ENCODE peak calls at places on chromosomes 3 and 15, in five cellular contexts. S, Z, V, T and K are unnamed samples.

GRCh38 chr3:116391296-116392201 is 53.7 kb downstream of the LSAMP start:
- DNase-seq in T (no peak), Z (no peak), V (no peak), S (no peak), K (no peak)

GRCh38 chr3:55128201-55128870 is 200.5 kb upstream of the LRTM1 start:
- DNase-seq in S (no peak), V (peak), Z (no peak), T (no peak), K (peak)

GRCh38 chr3:157445897-157446296 is 9.2 kb downstream of the PTX3 start:
- DNase-seq in T (no peak), V (peak), S (no peak), Z (no peak), K (peak)

GRCh38 chr3:146222204-146223046 is 28.5 kb downstream of the PLSCR4 start:
- DNase-seq in S (no peak), T (peak), V (peak), Z (peak), K (peak)

GRCh38 chr3:193016437-193016887 is 98.8 kb upstream of the MB21D2 start:
- DNase-seq in V (no peak), Z (peak), T (no peak), S (peak), K (peak)

GRCh38 chr15:63610209-63610841 is 13.1 kb downstream of the FBXL22 start:
- DNase-seq in V (peak), Z (peak), T (peak), S (peak), K (peak)

GRCh38 chr15:82646250-82647044 is 716 bp downstream of the CPEB1 start:
- DNase-seq in S (no peak), T (no peak), V (no peak), Z (peak), K (no peak)

GRCh38 chr15:65579762-65580161 is 31.2 kb downstream of the INTS14 start:
- DNase-seq in V (no peak), Z (no peak), T (no peak), S (no peak), K (no peak)

GRCh38 chr3:30751610-30752299 is 142.7 kb downstream of the GADL1 start:
- DNase-seq in T (peak), Z (peak), V (peak), S (peak), K (peak)

GRCh38 chr15:92797168-92798052 is 102.7 kb upstream of the CHD2 start:
- DNase-seq in S (peak), V (peak), T (no peak), Z (no peak), K (peak)

GRCh38 chr15:69523010-69524001 is 70.7 kb downstream of the RPLP1 start:
- DNase-seq in S (peak), Z (peak), T (peak), V (peak), K (peak)

GRCh38 chr15:31974855-31975421 is 55.4 kb upstream of the CHRNA7 start:
- DNase-seq in Z (peak), V (peak), T (peak), S (no peak), K (peak)

GRCh38 chr15:66964791-66965190 is 100.6 kb upstream of the SMAD3 start:
- DNase-seq in V (no peak), Z (no peak), S (no peak), T (no peak), K (no peak)

DNA sequence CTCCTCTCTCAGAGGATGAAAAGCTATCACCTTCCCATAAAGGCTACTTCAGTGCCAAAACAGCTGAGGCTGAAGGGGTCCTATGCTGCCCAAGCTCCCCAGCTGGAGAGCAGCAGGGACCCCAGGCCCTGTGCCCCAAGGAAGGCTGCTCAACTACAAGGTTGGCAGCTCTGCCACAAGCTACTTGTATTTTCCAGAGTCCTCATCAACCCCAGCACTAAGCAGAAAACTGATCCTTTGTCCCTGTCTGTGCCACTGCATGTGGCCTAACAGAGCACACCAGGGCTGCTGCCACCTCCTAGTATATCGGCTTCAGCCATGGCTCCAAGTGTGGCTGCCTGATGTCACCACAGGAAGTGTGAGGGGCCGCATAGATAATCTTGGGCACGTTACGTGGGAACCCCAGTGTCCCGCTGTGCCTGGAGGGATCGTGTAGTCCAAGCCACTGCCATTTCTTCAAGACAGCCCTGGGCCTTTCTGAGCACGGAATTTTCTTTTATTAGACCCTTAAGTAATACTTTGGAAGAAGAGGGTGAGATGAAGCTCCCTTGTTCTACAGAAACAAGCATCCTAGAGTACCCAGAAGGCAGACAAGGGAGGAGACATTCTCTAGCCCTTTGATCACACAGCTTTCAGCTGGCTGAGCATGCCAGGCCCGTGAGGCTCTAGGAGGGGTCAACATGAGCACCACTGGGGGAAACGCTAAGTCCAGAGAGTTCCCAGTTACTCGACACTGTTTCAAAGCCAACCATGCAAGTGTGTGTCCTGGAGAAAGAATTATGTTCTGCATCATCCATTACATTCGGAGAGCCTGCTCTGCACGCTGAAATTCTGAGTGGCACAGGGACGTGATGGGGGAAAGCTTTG is 60.7 kb downstream of the CAPN7 start:
- DNase-seq in S (no peak), T (no peak), Z (no peak), V (no peak), K (no peak)
- TF ChIP-seq CTCF in S (no peak), T (no peak), Z (no peak), V (no peak), K (no peak)

GRCh38 chr3:47412453-47412756 is 31.6 kb downstream of the PTPN23 start:
- DNase-seq in Z (no peak), T (no peak), S (no peak), V (no peak), K (no peak)

GRCh38 chr3:47414161-47414564 is 33.3 kb downstream of the PTPN23 start:
- DNase-seq in Z (no peak), S (no peak), T (no peak), V (no peak), K (no peak)

GRCh38 chr3:47411696-47412452 is 31.1 kb downstream of the PTPN23 start:
- DNase-seq in V (no peak), T (no peak), S (no peak), Z (no peak), K (no peak)

GRCh38 chr3:47413751-47414150 is 32.9 kb downstream of the PTPN23 start:
- DNase-seq in V (no peak), S (no peak), Z (no peak), T (no peak), K (no peak)

DNA sequence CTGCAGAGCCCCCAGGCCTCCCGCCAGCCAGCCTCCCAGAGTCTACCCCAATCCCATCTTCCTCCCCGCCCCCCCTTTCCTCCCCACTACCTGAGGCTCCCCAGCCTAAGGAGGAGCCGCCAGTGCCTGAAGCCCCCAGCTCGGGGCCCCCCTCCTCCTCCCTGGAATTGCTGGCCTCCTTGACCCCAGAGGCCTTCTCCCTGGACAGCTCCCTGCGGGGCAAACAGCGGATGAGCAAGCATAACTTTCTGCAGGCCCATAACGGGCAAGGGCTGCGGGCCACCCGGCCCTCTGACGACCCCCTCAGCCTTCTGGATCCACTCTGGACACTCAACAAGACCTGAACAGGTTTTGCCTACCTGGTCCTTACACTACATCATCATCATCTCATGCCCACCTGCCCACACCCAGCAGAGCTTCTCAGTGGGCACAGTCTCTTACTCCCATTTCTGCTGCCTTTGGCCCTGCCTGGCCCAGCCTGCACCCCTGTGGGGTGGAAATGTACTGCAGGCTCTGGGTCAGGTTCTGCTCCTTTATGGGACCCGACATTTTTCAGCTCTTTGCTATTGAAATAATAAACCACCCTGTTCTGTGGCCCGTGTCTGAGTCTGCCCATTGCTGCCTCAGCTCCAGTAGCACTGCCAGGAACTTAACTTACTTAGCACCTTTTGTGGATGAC is 32.2 kb downstream of the PTPN23 start:
- DNase-seq in S (no peak), T (no peak), Z (no peak), V (no peak), K (no peak)
- TF ChIP-seq CTCF in S (no peak), T (peak), Z (no peak), V (peak), K (no peak)

GRCh38 chr3:197749315-197749600 is 425 bp upstream of the FYTTD1 start:
- DNase-seq in Z (peak), S (no peak), T (peak), V (peak), K (peak)

GRCh38 chr3:197748597-197749314 is 927 bp upstream of the FYTTD1 start:
- DNase-seq in S (no peak), T (no peak), V (peak), Z (no peak), K (no peak)

GRCh38 chr3:197750863-197751737 is 1.4 kb downstream of the FYTTD1 start:
- DNase-seq in V (peak), Z (no peak), S (peak), T (peak), K (peak)

GRCh38 chr3:197749601-197750395 is at the start of gene FYTTD1:
- DNase-seq in V (peak), T (peak), Z (peak), S (peak), K (peak)

DNA sequence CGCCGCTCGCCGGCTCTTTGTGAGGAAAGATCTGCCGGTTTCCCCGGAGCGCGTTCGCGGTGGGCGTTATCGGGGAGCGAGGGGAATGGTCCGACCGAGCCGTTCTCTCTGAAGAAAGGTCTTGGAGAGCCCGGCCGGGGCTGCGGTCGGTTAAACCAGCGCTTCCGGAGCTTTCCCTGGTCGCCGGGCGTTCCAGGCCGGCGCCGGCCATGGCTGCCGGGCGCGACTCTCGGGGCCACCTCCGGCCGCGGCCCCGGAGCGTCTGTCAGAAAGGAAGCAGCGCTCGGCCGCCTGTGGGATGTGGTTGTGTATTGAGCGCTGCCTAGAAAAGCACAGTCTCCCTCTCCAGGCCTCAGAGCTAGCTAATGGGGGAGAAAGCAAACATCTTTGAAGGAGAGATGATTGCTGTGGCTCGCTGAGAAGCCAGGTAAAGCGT is 731 bp downstream of the FYTTD1 start:
- DNase-seq in V (peak), T (peak), S (peak), Z (peak), K (peak)
- TF ChIP-seq CTCF in V (no peak), T (no peak), S (no peak), Z (no peak), K (no peak)

DNA sequence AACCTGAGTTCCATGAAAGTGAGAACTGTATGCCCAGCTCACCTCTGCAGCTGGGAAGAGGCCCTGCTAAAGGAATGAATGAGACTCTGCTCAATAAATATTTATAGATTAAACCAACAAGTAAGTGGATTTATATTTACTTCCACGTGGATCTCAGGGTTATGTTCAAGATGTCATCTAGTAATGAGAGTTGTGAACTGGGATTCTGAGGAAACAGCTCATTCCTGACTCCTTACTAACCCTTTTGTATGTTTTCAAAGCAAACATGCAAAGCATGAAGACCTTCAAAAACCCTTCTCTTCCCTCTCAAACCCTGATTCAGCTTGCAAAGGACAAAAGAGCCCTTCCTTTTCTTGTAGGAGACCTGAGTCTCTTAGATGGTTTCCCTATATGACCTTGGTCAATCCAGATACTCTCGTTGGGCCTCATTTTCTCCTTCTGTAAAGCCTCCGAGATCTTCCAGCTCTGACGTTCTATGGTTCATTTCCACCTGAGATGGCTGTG is 53.4 kb downstream of the LSM3 start:
- DNase-seq in S (no peak), T (no peak), Z (no peak), V (no peak), K (no peak)
- TF ChIP-seq CTCF in S (no peak), T (no peak), Z (no peak), V (no peak), K (no peak)

DNA sequence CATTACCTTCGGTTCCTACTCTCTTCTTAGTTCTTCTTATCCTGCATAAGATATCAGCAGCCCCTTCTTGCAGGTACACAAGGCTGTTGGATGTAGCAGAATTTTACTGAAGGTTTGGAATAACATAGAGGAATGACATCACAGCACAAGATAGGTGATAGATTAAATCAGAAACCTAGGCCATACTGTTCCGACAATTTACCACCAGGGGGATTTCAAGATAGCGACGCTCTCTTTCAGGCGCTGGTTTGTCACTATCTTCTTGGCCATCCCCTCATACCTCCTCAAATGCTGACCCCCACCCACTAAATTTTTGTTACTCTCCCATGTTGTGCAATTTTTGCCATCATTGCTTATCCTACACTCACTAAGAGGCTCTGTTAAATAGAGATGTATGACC is 3.5 kb downstream of the SIDT1 start:
- DNase-seq in S (no peak), T (no peak), V (no peak), Z (no peak), K (no peak)
- TF ChIP-seq CTCF in S (no peak), T (peak), V (peak), Z (peak), K (no peak)